ENCODE peak calls at places on chromosomes 5 and 9, in nine cellular contexts. U, X, G, L, B, M, C, N and K are unnamed samples.

GRCh38 chr5:176761755-176762154 is 48.6 kb upstream of the UNC5A start:
- DNase-seq in U (no peak), X (no peak), G (no peak), L (no peak), B (no peak), M (no peak), C (no peak), N (no peak), K (no peak)

GRCh38 chr9:22425551-22425950 is 21.1 kb upstream of the DMRTA1 start:
- DNase-seq in U (no peak), X (no peak), G (peak), L (no peak), B (no peak), M (no peak), C (peak), N (peak), K (no peak)

GRCh38 chr5:119238265-119239118 is 117.3 kb upstream of the TNFAIP8 start:
- DNase-seq in U (no peak), X (no peak), G (no peak), L (no peak), B (no peak), M (no peak), C (no peak), N (no peak), K (no peak)

GRCh38 chr9:21095561-21095960 is 17.8 kb upstream of the IFNB1 start:
- DNase-seq in U (no peak), X (no peak), G (peak), L (no peak), B (no peak), M (no peak), C (no peak), N (no peak), K (no peak)

GRCh38 chr5:41068169-41068568 is 3.0 kb downstream of the MROH2B start:
- DNase-seq in U (no peak), X (peak), G (peak), L (no peak), B (no peak), M (no peak), C (no peak), N (no peak), K (peak)

GRCh38 chr5:114524221-114524620 is 162.4 kb downstream of the KCNN2 start:
- DNase-seq in U (no peak), X (no peak), G (no peak), L (no peak), B (no peak), M (no peak), C (no peak), N (no peak), K (no peak)

GRCh38 chr5:44536650-44537260 is 147.5 kb upstream of the FGF10 start:
- DNase-seq in U (no peak), X (peak), G (peak), L (no peak), B (no peak), M (peak), C (peak), N (peak), K (peak)

GRCh38 chr5:146440870-146441495 is 6.2 kb upstream of the TCERG1 start:
- DNase-seq in U (no peak), X (no peak), G (no peak), L (no peak), B (no peak), M (no peak), C (no peak), N (no peak), K (no peak)

GRCh38 chr9:90858505-90858904 is 56.9 kb downstream of the SYK start:
- DNase-seq in U (no peak), X (no peak), G (no peak), L (no peak), B (no peak), M (no peak), C (no peak), N (no peak), K (no peak)

GRCh38 chr9:114910541-114910940 is 19.9 kb downstream of the TNFSF8 start:
- DNase-seq in U (no peak), X (no peak), G (no peak), L (no peak), B (no peak), M (no peak), C (no peak), N (no peak), K (peak)